ENCODE peak calls at places on chromosomes 11 and 22, in four cellular contexts. T is T-cell, Z is adrenal gland, K is dermis microvascular lymphatic vessel endothelial cell. Y is an unnamed sample.

GRCh38 chr11:18393581-18394299 is 623 bp upstream of the LDHA start:
- DNase-seq in K (no peak), Z (peak), T (no peak), Y (no peak)

GRCh38 chr22:38756631-38757463 is 1.0 kb upstream of the SUN2 start:
- DNase-seq in K (no peak), Z (no peak), T (no peak), Y (peak)

GRCh38 chr22:37214431-37215025 is 2.3 kb upstream of the SSTR3 start:
- DNase-seq in Z (no peak), K (no peak), T (no peak), Y (no peak)

GRCh38 chr11:43554148-43554473 is 126.4 kb upstream of the HSD17B12 start:
- DNase-seq in K (no peak), T (no peak), Z (no peak), Y (no peak)

GRCh38 chr11:32113637-32114203 is 22.8 kb downstream of the RCN1 start:
- DNase-seq in Z (no peak), T (no peak), K (no peak), Y (no peak)

GRCh38 chr22:49373801-49374226 is 453.9 kb downstream of the BRD1 start:
- DNase-seq in Z (no peak), K (no peak), T (no peak), Y (no peak)

GRCh38 chr11:84780689-84781293 is 846.4 kb downstream of the DLG2 start:
- DNase-seq in K (no peak), Z (no peak), T (no peak), Y (no peak)

GRCh38 chr11:110479445-110480101 is 49.8 kb downstream of the FDX1 start:
- DNase-seq in Z (no peak), T (no peak), K (no peak), Y (no peak)

GRCh38 chr11:9269492-9270030 is 4.4 kb upstream of the DENND5A start:
- DNase-seq in Z (no peak), K (no peak), T (no peak), Y (no peak)

GRCh38 chr22:36301851-36302250 is 48.9 kb downstream of the APOL1 start:
- DNase-seq in Z (no peak), T (no peak), K (no peak), Y (no peak)

GRCh38 chr11:1078191-1078601 is 3.5 kb downstream of the MUC2 start:
- DNase-seq in K (no peak), Z (no peak), T (no peak), Y (no peak)

GRCh38 chr22:35519306-35520000 is 21.2 kb upstream of the RASD2 start:
- DNase-seq in T (no peak), K (no peak), Z (no peak), Y (no peak)

GRCh38 chr22:47591016-47591415 is 828.6 kb downstream of the TBC1D22A start:
- DNase-seq in Z (no peak), T (no peak), K (no peak), Y (no peak)

GRCh38 chr11:72551571-72551970 is 117.2 kb upstream of the CLPB start:
- DNase-seq in Z (no peak), K (no peak), T (no peak), Y (no peak)

GRCh38 chr11:27524155-27524554 is 17.6 kb upstream of the LIN7C start:
- DNase-seq in Z (no peak), K (no peak), T (no peak), Y (no peak)

GRCh38 chr11:126350811-126351210 is 4.7 kb upstream of the ST3GAL4 start:
- DNase-seq in K (no peak), T (no peak), Z (no peak), Y (no peak)

GRCh38 chr11:2590951-2591754 is 108.6 kb downstream of the KCNQ1OT1 start:
- DNase-seq in K (no peak), Z (peak), T (no peak), Y (no peak)

GRCh38 chr11:65654375-65655349 is 8.1 kb downstream of the RELA start:
- DNase-seq in Z (peak), K (no peak), T (no peak), Y (no peak)

GRCh38 chr11:3189193-3189843 is 24.2 kb upstream of the OSBPL5 start:
- DNase-seq in Z (no peak), K (no peak), T (no peak), Y (no peak)

GRCh38 chr22:49627217-49628181 is 200.2 kb downstream of the BRD1 start:
- DNase-seq in T (no peak), Z (no peak), K (no peak), Y (no peak)

GRCh38 chr11:66277475-66278391 is at the start of gene CNIH2:
- DNase-seq in Z (no peak), T (no peak), K (peak), Y (peak)

GRCh38 chr11:34427171-34427805 is 11.4 kb upstream of the CAT start:
- DNase-seq in Z (no peak), T (no peak), K (no peak), Y (no peak)

GRCh38 chr11:64103377-64103985 is 62.4 kb downstream of the MACROD1 start:
- DNase-seq in T (no peak), K (no peak), Z (no peak), Y (no peak)

GRCh38 chr11:112652786-112653390 is 308.3 kb upstream of the NCAM1 start:
- DNase-seq in K (no peak), Z (no peak), T (no peak), Y (no peak)

GRCh38 chr11:105986554-105986953 is 35.5 kb downstream of the MSANTD4 start:
- DNase-seq in T (no peak), K (no peak), Z (no peak), Y (no peak)

GRCh38 chr11:60634151-60634550 is 65.3 kb upstream of the MS4A8 start:
- DNase-seq in Z (no peak), T (no peak), K (peak), Y (no peak)

Y was measured in CD4-positive, CD25-positive, alpha-beta regulatory T cell.